ENCODE peak calls at places on chromosomes 7 and 10, in eight cellular contexts. One of them, this sample, is unnamed.

GRCh38 chr7:128392446-128393327 is 17.1 kb downstream of the IMPDH1 start:
- DNase-seq in BJ: no peak
- DNase-seq in AG08396: no peak
- DNase-seq in Jurkat, Clone E6-1: no peak
- DNase-seq in activated naive CD4-positive, alpha-beta T cell treated with Interleukin-2 at 50 U/mL for 16 hours: no peak
- DNase-seq in EL: no peak
- DNase-seq in naive thymus-derived CD8-positive, alpha-beta T cell: no peak
- DNase-seq in heart left ventricle: no peak
- DNase-seq in this sample: no peak

GRCh38 chr10:30992671-30993070 is 39.0 kb downstream of the ZNF438 start:
- DNase-seq in naive thymus-derived CD8-positive, alpha-beta T cell: no peak
- DNase-seq in Jurkat, Clone E6-1: no peak
- DNase-seq in EL: no peak
- DNase-seq in activated naive CD4-positive, alpha-beta T cell treated with Interleukin-2 at 50 U/mL for 16 hours: no peak
- DNase-seq in AG08396: no peak
- DNase-seq in heart left ventricle: peak
- DNase-seq in BJ: no peak
- DNase-seq in this sample: no peak

GRCh38 chr10:97318772-97319651 is at the start of gene FRAT1:
- DNase-seq in activated naive CD4-positive, alpha-beta T cell treated with Interleukin-2 at 50 U/mL for 16 hours: peak
- DNase-seq in BJ: peak
- DNase-seq in heart left ventricle: peak
- DNase-seq in Jurkat, Clone E6-1: peak
- DNase-seq in AG08396: peak
- DNase-seq in EL: peak
- DNase-seq in naive thymus-derived CD8-positive, alpha-beta T cell: peak
- DNase-seq in this sample: peak

GRCh38 chr7:37448057-37448636 is 517 bp downstream of the ELMO1 start:
- DNase-seq in naive thymus-derived CD8-positive, alpha-beta T cell: peak
- DNase-seq in BJ: no peak
- DNase-seq in heart left ventricle: peak
- DNase-seq in EL: no peak
- DNase-seq in activated naive CD4-positive, alpha-beta T cell treated with Interleukin-2 at 50 U/mL for 16 hours: peak
- DNase-seq in AG08396: no peak
- DNase-seq in Jurkat, Clone E6-1: no peak
- DNase-seq in this sample: no peak

GRCh38 chr10:70620020-70620289 is 17.4 kb upstream of the PRF1 start:
- DNase-seq in BJ: no peak
- DNase-seq in heart left ventricle: no peak
- DNase-seq in activated naive CD4-positive, alpha-beta T cell treated with Interleukin-2 at 50 U/mL for 16 hours: no peak
- DNase-seq in naive thymus-derived CD8-positive, alpha-beta T cell: no peak
- DNase-seq in AG08396: no peak
- DNase-seq in Jurkat, Clone E6-1: no peak
- DNase-seq in EL: no peak
- DNase-seq in this sample: no peak

GRCh38 chr7:95577137-95577536 is 19.2 kb downstream of the PDK4 start:
- DNase-seq in activated naive CD4-positive, alpha-beta T cell treated with Interleukin-2 at 50 U/mL for 16 hours: no peak
- DNase-seq in AG08396: no peak
- DNase-seq in naive thymus-derived CD8-positive, alpha-beta T cell: no peak
- DNase-seq in EL: peak
- DNase-seq in Jurkat, Clone E6-1: no peak
- DNase-seq in heart left ventricle: no peak
- DNase-seq in BJ: no peak
- DNase-seq in this sample: peak

GRCh38 chr10:110158051-110159005 is 49.1 kb upstream of the MXI1 start:
- DNase-seq in activated naive CD4-positive, alpha-beta T cell treated with Interleukin-2 at 50 U/mL for 16 hours: no peak
- DNase-seq in EL: no peak
- DNase-seq in naive thymus-derived CD8-positive, alpha-beta T cell: no peak
- DNase-seq in heart left ventricle: no peak
- DNase-seq in Jurkat, Clone E6-1: no peak
- DNase-seq in AG08396: no peak
- DNase-seq in BJ: no peak
- DNase-seq in this sample: no peak

GRCh38 chr7:140273417-140273816 is 96.6 kb upstream of the KDM7A start:
- DNase-seq in activated naive CD4-positive, alpha-beta T cell treated with Interleukin-2 at 50 U/mL for 16 hours: no peak
- DNase-seq in EL: no peak
- DNase-seq in AG08396: no peak
- DNase-seq in BJ: no peak
- DNase-seq in naive thymus-derived CD8-positive, alpha-beta T cell: no peak
- DNase-seq in heart left ventricle: no peak
- DNase-seq in Jurkat, Clone E6-1: no peak
- DNase-seq in this sample: no peak

GRCh38 chr7:150432915-150433892 is 17.2 kb upstream of the GIMAP8 start:
- DNase-seq in AG08396: no peak
- DNase-seq in EL: no peak
- DNase-seq in activated naive CD4-positive, alpha-beta T cell treated with Interleukin-2 at 50 U/mL for 16 hours: no peak
- DNase-seq in heart left ventricle: no peak
- DNase-seq in BJ: no peak
- DNase-seq in naive thymus-derived CD8-positive, alpha-beta T cell: no peak
- DNase-seq in Jurkat, Clone E6-1: no peak
- DNase-seq in this sample: no peak

GRCh38 chr7:116086547-116086946 is 56.0 kb upstream of the TFEC start:
- DNase-seq in activated naive CD4-positive, alpha-beta T cell treated with Interleukin-2 at 50 U/mL for 16 hours: no peak
- DNase-seq in Jurkat, Clone E6-1: no peak
- DNase-seq in BJ: no peak
- DNase-seq in heart left ventricle: no peak
- DNase-seq in EL: no peak
- DNase-seq in naive thymus-derived CD8-positive, alpha-beta T cell: no peak
- DNase-seq in AG08396: no peak
- DNase-seq in this sample: no peak

GRCh38 chr10:101226888-101227736 is 2.2 kb downstream of the LBX1 start:
- DNase-seq in EL: no peak
- DNase-seq in activated naive CD4-positive, alpha-beta T cell treated with Interleukin-2 at 50 U/mL for 16 hours: no peak
- DNase-seq in heart left ventricle: no peak
- DNase-seq in Jurkat, Clone E6-1: no peak
- DNase-seq in BJ: no peak
- DNase-seq in naive thymus-derived CD8-positive, alpha-beta T cell: no peak
- DNase-seq in AG08396: no peak
- DNase-seq in this sample: no peak

GRCh38 chr10:28991326-28991725 is 297.5 kb upstream of the LYZL1 start:
- DNase-seq in heart left ventricle: peak
- DNase-seq in AG08396: peak
- DNase-seq in Jurkat, Clone E6-1: no peak
- DNase-seq in BJ: peak
- DNase-seq in activated naive CD4-positive, alpha-beta T cell treated with Interleukin-2 at 50 U/mL for 16 hours: no peak
- DNase-seq in EL: peak
- DNase-seq in naive thymus-derived CD8-positive, alpha-beta T cell: no peak
- DNase-seq in this sample: peak

GRCh38 chr7:124992881-124993562 is 63.4 kb upstream of the POT1 start:
- DNase-seq in heart left ventricle: no peak
- DNase-seq in AG08396: peak
- DNase-seq in activated naive CD4-positive, alpha-beta T cell treated with Interleukin-2 at 50 U/mL for 16 hours: no peak
- DNase-seq in EL: peak
- DNase-seq in BJ: peak
- DNase-seq in naive thymus-derived CD8-positive, alpha-beta T cell: no peak
- DNase-seq in Jurkat, Clone E6-1: no peak
- DNase-seq in this sample: peak

GRCh38 chr10:108783897-108784296 is 1139.4 kb downstream of the XPNPEP1 start:
- DNase-seq in naive thymus-derived CD8-positive, alpha-beta T cell: no peak
- DNase-seq in Jurkat, Clone E6-1: peak
- DNase-seq in AG08396: no peak
- DNase-seq in BJ: no peak
- DNase-seq in heart left ventricle: no peak
- DNase-seq in EL: peak
- DNase-seq in activated naive CD4-positive, alpha-beta T cell treated with Interleukin-2 at 50 U/mL for 16 hours: no peak
- DNase-seq in this sample: peak

GRCh38 chr7:78620931-78621330 is 822.4 kb downstream of the PHTF2 start:
- DNase-seq in activated naive CD4-positive, alpha-beta T cell treated with Interleukin-2 at 50 U/mL for 16 hours: no peak
- DNase-seq in Jurkat, Clone E6-1: peak
- DNase-seq in AG08396: no peak
- DNase-seq in EL: peak
- DNase-seq in naive thymus-derived CD8-positive, alpha-beta T cell: no peak
- DNase-seq in BJ: no peak
- DNase-seq in heart left ventricle: no peak
- DNase-seq in this sample: peak

GRCh38 chr10:103154464-103155299 is 38.4 kb downstream of the NT5C2 start:
- DNase-seq in BJ: no peak
- DNase-seq in activated naive CD4-positive, alpha-beta T cell treated with Interleukin-2 at 50 U/mL for 16 hours: no peak
- DNase-seq in EL: peak
- DNase-seq in naive thymus-derived CD8-positive, alpha-beta T cell: no peak
- DNase-seq in heart left ventricle: no peak
- DNase-seq in AG08396: no peak
- DNase-seq in Jurkat, Clone E6-1: no peak
- DNase-seq in this sample: no peak

GRCh38 chr7:128932862-128933821 is 4.6 kb upstream of the IRF5 start:
- DNase-seq in BJ: no peak
- DNase-seq in heart left ventricle: peak
- DNase-seq in Jurkat, Clone E6-1: peak
- DNase-seq in EL: no peak
- DNase-seq in AG08396: no peak
- DNase-seq in activated naive CD4-positive, alpha-beta T cell treated with Interleukin-2 at 50 U/mL for 16 hours: peak
- DNase-seq in naive thymus-derived CD8-positive, alpha-beta T cell: no peak
- DNase-seq in this sample: peak

GRCh38 chr10:84548869-84549268 is 220.5 kb downstream of the CCSER2 start:
- DNase-seq in naive thymus-derived CD8-positive, alpha-beta T cell: peak
- DNase-seq in BJ: no peak
- DNase-seq in Jurkat, Clone E6-1: no peak
- DNase-seq in heart left ventricle: no peak
- DNase-seq in EL: peak
- DNase-seq in AG08396: no peak
- DNase-seq in activated naive CD4-positive, alpha-beta T cell treated with Interleukin-2 at 50 U/mL for 16 hours: no peak
- DNase-seq in this sample: no peak

GRCh38 chr7:43037531-43037930 is 74.9 kb upstream of the HECW1 start:
- DNase-seq in AG08396: no peak
- DNase-seq in activated naive CD4-positive, alpha-beta T cell treated with Interleukin-2 at 50 U/mL for 16 hours: no peak
- DNase-seq in naive thymus-derived CD8-positive, alpha-beta T cell: no peak
- DNase-seq in EL: no peak
- DNase-seq in BJ: no peak
- DNase-seq in Jurkat, Clone E6-1: no peak
- DNase-seq in heart left ventricle: no peak
- DNase-seq in this sample: no peak

GRCh38 chr7:34603711-34604444 is 54.1 kb upstream of the NPSR1 start:
- DNase-seq in AG08396: no peak
- DNase-seq in heart left ventricle: peak
- DNase-seq in EL: no peak
- DNase-seq in naive thymus-derived CD8-positive, alpha-beta T cell: no peak
- DNase-seq in BJ: no peak
- DNase-seq in Jurkat, Clone E6-1: no peak
- DNase-seq in activated naive CD4-positive, alpha-beta T cell treated with Interleukin-2 at 50 U/mL for 16 hours: no peak
- DNase-seq in this sample: no peak

GRCh38 chr10:11180228-11180627 is 162.6 kb downstream of the CELF2 start:
- DNase-seq in Jurkat, Clone E6-1: peak
- DNase-seq in EL: no peak
- DNase-seq in naive thymus-derived CD8-positive, alpha-beta T cell: peak
- DNase-seq in BJ: no peak
- DNase-seq in heart left ventricle: peak
- DNase-seq in activated naive CD4-positive, alpha-beta T cell treated with Interleukin-2 at 50 U/mL for 16 hours: peak
- DNase-seq in AG08396: no peak
- DNase-seq in this sample: no peak

This sample was measured in kidney tubule cell.